ENCODE peak calls at places on chromosomes 13 and 19, in four cellular contexts. L is uterus, I is H54, Z is A549. S is an unnamed sample.

GRCh38 chr13:111005364-111005763 is 90.5 kb upstream of the ANKRD10 start:
- DNase-seq in L (no peak), I (peak), Z (peak), S (no peak)

GRCh38 chr13:111363121-111363520 is 42.7 kb downstream of the TEX29 start:
- DNase-seq in L (no peak), I (no peak), Z (no peak), S (no peak)

GRCh38 chr19:9917322-9917721 is 19.0 kb downstream of the OLFM2 start:
- DNase-seq in L (peak), I (peak), Z (peak), S (no peak)

GRCh38 chr13:97020689-97021240 is 26.5 kb upstream of the OXGR1 start:
- DNase-seq in L (no peak), I (no peak), Z (no peak), S (no peak)

GRCh38 chr19:57231686-57232085 is 863 bp downstream of the AURKC start:
- DNase-seq in L (no peak), I (no peak), Z (no peak), S (no peak)

GRCh38 chr19:7287716-7288115 is 6.5 kb downstream of the INSR start:
- DNase-seq in L (no peak), I (no peak), Z (peak), S (no peak)

GRCh38 chr19:383922-384800 is 24.8 kb downstream of the C2CD4C start:
- DNase-seq in L (no peak), I (no peak), Z (no peak), S (peak)

GRCh38 chr19:51034704-51035103 is at the start of gene KLK12:
- DNase-seq in L (no peak), I (no peak), Z (no peak), S (no peak)

GRCh38 chr13:58190578-58190977 is 559.0 kb downstream of the PCDH17 start:
- DNase-seq in L (no peak), I (no peak), Z (no peak), S (no peak)

GRCh38 chr13:66111628-66112027 is 1118.5 kb downstream of the PCDH9 start:
- DNase-seq in L (no peak), I (no peak), Z (no peak), S (no peak)

GRCh38 chr19:10421981-10422461 is 1.7 kb downstream of the PDE4A start:
- DNase-seq in L (no peak), I (no peak), Z (no peak), S (no peak)

GRCh38 chr13:46530084-46530935 is 22.7 kb upstream of the LRCH1 start:
- DNase-seq in L (no peak), I (no peak), Z (peak), S (no peak)

GRCh38 chr19:29491995-29492577 is 33.7 kb upstream of the VSTM2B start:
- DNase-seq in L (no peak), I (no peak), Z (no peak), S (no peak)

GRCh38 chr13:32989331-32989730 is 26.9 kb upstream of the KL start:
- DNase-seq in L (no peak), I (no peak), Z (no peak), S (no peak)

GRCh38 chr19:8116437-8117293 is 32.7 kb downstream of the FBN3 start:
- DNase-seq in L (no peak), I (no peak), Z (no peak), S (no peak)

GRCh38 chr13:50713849-50714248 is 129.6 kb downstream of the DLEU7 start:
- DNase-seq in L (no peak), I (peak), Z (no peak), S (no peak)

GRCh38 chr13:50635504-50635903 is 208.0 kb downstream of the DLEU7 start:
- DNase-seq in L (peak), I (no peak), Z (no peak), S (no peak)

GRCh38 chr19:5306531-5306930 is 34.1 kb downstream of the PTPRS start:
- DNase-seq in L (no peak), I (no peak), Z (no peak), S (no peak)

GRCh38 chr19:5307655-5308054 is 33.0 kb downstream of the PTPRS start:
- DNase-seq in L (no peak), I (no peak), Z (no peak), S (no peak)

GRCh38 chr19:5309438-5310204 is 31.0 kb downstream of the PTPRS start:
- DNase-seq in L (no peak), I (no peak), Z (no peak), S (no peak)

GRCh38 chr19:5312058-5312457 is 28.6 kb downstream of the PTPRS start:
- DNase-seq in L (no peak), I (no peak), Z (no peak), S (no peak)

GRCh38 chr19:5308471-5309437 is 31.9 kb downstream of the PTPRS start:
- DNase-seq in L (peak), I (no peak), Z (no peak), S (peak)
- TF ChIP-seq POLR2A in L (peak), I (peak), Z (no peak), S (peak)

DNA sequence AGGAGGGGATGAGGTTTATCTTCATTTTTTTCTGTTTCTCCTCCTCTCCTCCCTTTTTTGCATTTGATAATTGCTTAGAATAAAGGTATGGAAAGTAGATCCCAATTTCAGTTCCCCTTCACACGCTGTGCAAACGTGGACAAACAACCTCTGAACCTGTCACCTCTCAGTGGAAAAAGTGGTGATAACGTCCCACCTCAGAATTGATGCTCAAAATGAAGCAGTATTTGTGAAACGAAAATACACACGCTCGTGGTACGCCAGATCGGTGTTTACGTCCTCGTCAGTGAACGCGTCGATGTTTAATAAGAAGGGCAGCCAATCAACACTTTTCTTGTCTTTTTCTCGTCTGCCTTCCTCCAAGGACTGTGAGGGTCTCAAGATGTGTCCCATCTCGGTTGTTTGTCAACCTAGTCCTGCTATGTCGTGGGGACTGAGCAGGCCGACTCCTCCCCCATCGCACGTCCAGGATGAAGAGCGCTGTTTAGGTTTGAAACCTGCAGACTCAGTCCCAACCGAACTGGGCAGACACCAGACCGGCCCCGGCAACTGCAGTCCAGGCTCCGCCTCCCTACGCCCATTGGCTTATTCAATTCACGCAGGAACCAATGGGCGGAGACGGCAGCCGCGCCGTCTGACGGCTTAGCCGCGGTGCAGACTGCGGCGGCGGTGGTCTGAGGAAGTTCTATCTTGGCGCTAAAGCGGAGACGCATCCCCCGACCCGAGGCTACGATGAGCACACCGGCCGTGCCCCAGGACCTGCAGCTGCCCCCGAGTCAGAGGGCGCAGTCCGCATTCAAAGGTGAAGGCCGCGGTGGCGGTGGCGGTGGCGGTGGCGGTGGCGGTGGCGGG is at the start of gene CKAP2:
- DNase-seq in L (peak), I (peak), Z (peak), S (peak)
- TF ChIP-seq POLR2A in L (peak), I (peak), Z (peak), S (peak)

GRCh38 chr19:49876422-49877019 is 634 bp downstream of the AKT1S1 start:
- DNase-seq in L (peak), I (peak), Z (peak), S (peak)

GRCh38 chr19:49877879-49878743 is 609 bp downstream of the TBC1D17 start:
- DNase-seq in L (peak), I (peak), Z (peak), S (peak)

GRCh38 chr19:49878744-49879070 is 1.2 kb downstream of the TBC1D17 start:
- DNase-seq in L (peak), I (no peak), Z (no peak), S (no peak)

GRCh38 chr19:49875801-49876421 is 1.2 kb downstream of the AKT1S1 start:
- DNase-seq in L (peak), I (no peak), Z (no peak), S (no peak)

DNA sequence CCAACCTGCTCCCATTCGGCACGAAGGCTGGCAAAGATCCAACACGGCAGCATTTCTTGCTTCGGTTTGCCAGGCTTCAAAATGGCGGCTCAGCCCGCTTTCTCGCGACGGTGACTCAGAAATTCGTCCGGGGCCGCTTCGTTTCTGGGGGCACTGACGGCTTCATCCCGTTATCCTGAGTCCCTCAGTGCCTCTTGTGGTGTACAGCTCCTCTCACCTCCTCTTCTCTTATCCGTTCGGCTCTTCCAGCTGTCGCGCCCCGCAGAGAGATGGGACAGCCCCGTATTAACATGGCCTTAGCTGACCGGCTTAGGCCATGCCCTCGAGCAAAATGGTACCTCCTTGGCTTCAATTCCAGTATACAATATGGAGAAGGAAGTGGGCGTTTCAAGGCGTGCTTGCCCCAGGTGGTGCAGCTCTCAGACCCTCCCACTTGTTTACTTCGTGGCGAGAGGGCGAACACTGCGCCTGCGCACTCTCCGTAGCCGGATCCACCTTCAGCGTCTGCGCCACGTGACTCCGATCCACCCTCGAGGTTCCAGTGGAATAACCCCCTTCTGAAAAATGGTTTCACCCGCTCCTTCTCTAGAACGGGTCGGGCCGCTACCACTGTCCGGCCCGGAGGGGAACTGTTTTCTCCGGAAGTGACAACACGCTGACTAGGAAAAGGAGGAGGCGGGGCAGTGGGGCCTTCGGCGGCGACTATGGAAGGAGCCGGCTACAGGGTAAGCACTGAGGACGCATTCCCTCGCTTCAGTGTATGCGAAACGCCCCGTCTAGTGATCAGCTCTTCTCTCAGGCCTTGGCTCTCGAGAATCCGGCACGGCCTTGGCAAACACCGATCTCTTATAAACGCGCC is at the start of the genes AKT1S1 and TBC1D17:
- DNase-seq in L (peak), I (peak), Z (peak), S (peak)
- TF ChIP-seq POLR2A in L (peak), I (peak), Z (peak), S (peak)

DNA sequence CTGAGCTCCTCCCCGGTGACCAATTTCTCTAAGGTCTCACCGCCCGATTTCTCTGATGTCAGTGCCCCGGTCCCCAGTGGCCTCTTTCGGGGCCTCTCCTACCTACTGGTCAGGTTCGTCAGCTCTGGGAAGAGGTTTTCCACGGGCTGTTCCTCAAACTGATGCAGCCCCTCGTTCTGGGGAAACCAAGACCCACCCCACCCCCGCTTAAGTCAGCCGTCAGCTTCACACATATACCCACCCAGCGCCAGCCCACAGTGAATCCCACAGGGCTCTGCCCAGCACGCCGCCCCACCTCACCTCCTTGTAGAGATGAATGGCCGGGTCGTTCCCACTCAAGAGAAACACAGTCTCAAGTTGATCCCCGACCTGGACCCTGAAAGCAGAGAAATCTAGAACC is 3.4 kb downstream of the KPTN start:
- DNase-seq in L (no peak), I (no peak), Z (no peak), S (no peak)
- TF ChIP-seq POLR2A in L (no peak), I (no peak), Z (no peak), S (no peak)

GRCh38 chr19:38221421-38221820 is 2.6 kb downstream of the DPF1 start:
- DNase-seq in L (no peak), I (no peak), Z (no peak), S (no peak)

GRCh38 chr19:38221919-38222828 is 1.8 kb downstream of the DPF1 start:
- DNase-seq in L (no peak), I (no peak), Z (no peak), S (no peak)

GRCh38 chr19:38223617-38224013 is 407 bp downstream of the DPF1 start:
- DNase-seq in L (no peak), I (no peak), Z (no peak), S (no peak)

GRCh38 chr19:38223119-38223523 is 901 bp downstream of the DPF1 start:
- DNase-seq in L (no peak), I (no peak), Z (no peak), S (no peak)

GRCh38 chr19:38224014-38224862 is at the start of gene DPF1:
- DNase-seq in L (no peak), I (peak), Z (peak), S (no peak)
- TF ChIP-seq POLR2A in L (no peak), I (peak), Z (peak), S (no peak)

GRCh38 chr19:36418287-36419001 is at the start of gene ZFP82:
- DNase-seq in L (peak), I (peak), Z (peak), S (peak)
- TF ChIP-seq POLR2A in L (peak), I (peak), Z (peak), S (no peak)

S was measured in breast epithelium.